ENCODE peak calls at places on chromosomes 2 and 18, in four cellular contexts. Q is neuronal stem cell, J is IMR-90, T is H1. U is an unnamed sample.

GRCh38 chr2:60296219-60296955 is 257.1 kb downstream of the BCL11A start:
- DNase-seq in Q (no peak), J (no peak), T (no peak), U (no peak)

GRCh38 chr2:25714740-25715139 is 41.4 kb upstream of the DTNB start:
- DNase-seq in Q (no peak), J (peak), T (no peak), U (no peak)

GRCh38 chr2:159438284-159438683 is 151.8 kb upstream of the WDSUB1 start:
- DNase-seq in Q (no peak), J (no peak), T (no peak), U (no peak)

GRCh38 chr2:47631840-47632398 is 151.0 kb upstream of the MSH6 start:
- DNase-seq in Q (no peak), J (peak), T (no peak), U (no peak)

GRCh38 chr2:27681844-27682243 is 18.2 kb downstream of the SLC4A1AP start:
- DNase-seq in Q (no peak), J (peak), T (no peak), U (no peak)

GRCh38 chr2:71581015-71581414 is 127.7 kb downstream of the DYSF start:
- DNase-seq in Q (no peak), J (no peak), T (no peak), U (no peak)

GRCh38 chr2:207163815-207164747 is 1.7 kb downstream of the KLF7 start:
- DNase-seq in Q (no peak), J (peak), T (no peak), U (no peak)

GRCh38 chr18:76554788-76555187 is 59.7 kb upstream of the ZNF516 start:
- DNase-seq in Q (no peak), J (no peak), T (no peak), U (no peak)

GRCh38 chr2:158753561-158754302 is 41.4 kb upstream of the DAPL1 start:
- DNase-seq in Q (peak), J (peak), T (peak), U (peak)

GRCh38 chr2:31998731-31999383 is 12.0 kb downstream of the MEMO1 start:
- DNase-seq in Q (no peak), J (no peak), T (no peak), U (no peak)

GRCh38 chr2:222088561-222088960 is 210.2 kb downstream of the PAX3 start:
- DNase-seq in Q (no peak), J (no peak), T (no peak), U (no peak)

GRCh38 chr2:199757466-199757865 is 93.5 kb downstream of the FTCDNL1 start:
- DNase-seq in Q (no peak), J (no peak), T (no peak), U (no peak)

GRCh38 chr18:76721207-76721996 is 101.0 kb upstream of the ZNF236 start:
- DNase-seq in Q (no peak), J (no peak), T (no peak), U (no peak)

GRCh38 chr2:20667531-20668401 is 822 bp downstream of the GDF7 start:
- DNase-seq in Q (no peak), J (no peak), T (peak), U (no peak)

GRCh38 chr2:75289771-75290170 is 90.5 kb upstream of the TACR1 start:
- DNase-seq in Q (no peak), J (peak), T (no peak), U (no peak)

GRCh38 chr2:167342769-167343168 is 454.5 kb downstream of the XIRP2 start:
- DNase-seq in Q (no peak), J (no peak), T (no peak), U (no peak)

GRCh38 chr2:103464831-103465230 is 703.0 kb downstream of the TMEM182 start:
- DNase-seq in Q (no peak), J (no peak), T (no peak), U (no peak)

GRCh38 chr2:122003196-122003595 is 247.7 kb downstream of the TSN start:
- DNase-seq in Q (no peak), J (no peak), T (no peak), U (no peak)

GRCh38 chr2:46023165-46023854 is 273.9 kb upstream of the EPAS1 start:
- DNase-seq in Q (no peak), J (no peak), T (no peak), U (no peak)

GRCh38 chr2:156399950-156400703 is 36.1 kb upstream of the GPD2 start:
- DNase-seq in Q (no peak), J (peak), T (peak), U (peak)

GRCh38 chr18:55419132-55419938 is 168.7 kb downstream of the TCF4 start:
- DNase-seq in Q (no peak), J (peak), T (no peak), U (no peak)

GRCh38 chr2:58932801-58933200 is 691.7 kb upstream of the FANCL start:
- DNase-seq in Q (no peak), J (no peak), T (no peak), U (no peak)

GRCh38 chr2:32963941-32964340 is 17.2 kb downstream of the LTBP1 start:
- DNase-seq in Q (no peak), J (peak), T (no peak), U (no peak)

GRCh38 chr2:24813645-24814257 is 20.5 kb downstream of the CENPO start:
- DNase-seq in Q (no peak), J (no peak), T (peak), U (no peak)

GRCh38 chr18:48835119-48835518 is 115.6 kb downstream of the SMAD7 start:
- DNase-seq in Q (no peak), J (no peak), T (no peak), U (no peak)

GRCh38 chr2:19508-19907 is 26.8 kb downstream of the FAM110C start:
- DNase-seq in Q (no peak), J (no peak), T (no peak), U (no peak)

GRCh38 chr2:226583715-226584114 is 215.9 kb downstream of the IRS1 start:
- DNase-seq in Q (no peak), J (peak), T (no peak), U (no peak)

GRCh38 chr2:19362652-19363473 is 4.4 kb upstream of the OSR1 start:
- DNase-seq in Q (peak), J (peak), T (peak), U (peak)

GRCh38 chr2:12300019-12300602 is 416.6 kb upstream of the TRIB2 start:
- DNase-seq in Q (no peak), J (peak), T (no peak), U (no peak)

GRCh38 chr2:149049142-149049541 is 10.6 kb downstream of the LYPD6B start:
- DNase-seq in Q (no peak), J (peak), T (no peak), U (no peak)

GRCh38 chr18:74669136-74669798 is 71.6 kb downstream of the ZNF407 start:
- DNase-seq in Q (no peak), J (no peak), T (no peak), U (no peak)

GRCh38 chr2:233571462-233571861 is 4.9 kb upstream of the USP40 start:
- DNase-seq in Q (no peak), J (no peak), T (no peak), U (no peak)

GRCh38 chr2:233565685-233566140 is 869 bp downstream of the USP40 start:
- DNase-seq in Q (no peak), J (no peak), T (no peak), U (no peak)

GRCh38 chr2:233571001-233571400 is 4.4 kb upstream of the USP40 start:
- DNase-seq in Q (no peak), J (no peak), T (no peak), U (no peak)

GRCh38 chr2:233563663-233564430 is 2.7 kb downstream of the USP40 start:
- DNase-seq in Q (no peak), J (peak), T (no peak), U (no peak)

DNA sequence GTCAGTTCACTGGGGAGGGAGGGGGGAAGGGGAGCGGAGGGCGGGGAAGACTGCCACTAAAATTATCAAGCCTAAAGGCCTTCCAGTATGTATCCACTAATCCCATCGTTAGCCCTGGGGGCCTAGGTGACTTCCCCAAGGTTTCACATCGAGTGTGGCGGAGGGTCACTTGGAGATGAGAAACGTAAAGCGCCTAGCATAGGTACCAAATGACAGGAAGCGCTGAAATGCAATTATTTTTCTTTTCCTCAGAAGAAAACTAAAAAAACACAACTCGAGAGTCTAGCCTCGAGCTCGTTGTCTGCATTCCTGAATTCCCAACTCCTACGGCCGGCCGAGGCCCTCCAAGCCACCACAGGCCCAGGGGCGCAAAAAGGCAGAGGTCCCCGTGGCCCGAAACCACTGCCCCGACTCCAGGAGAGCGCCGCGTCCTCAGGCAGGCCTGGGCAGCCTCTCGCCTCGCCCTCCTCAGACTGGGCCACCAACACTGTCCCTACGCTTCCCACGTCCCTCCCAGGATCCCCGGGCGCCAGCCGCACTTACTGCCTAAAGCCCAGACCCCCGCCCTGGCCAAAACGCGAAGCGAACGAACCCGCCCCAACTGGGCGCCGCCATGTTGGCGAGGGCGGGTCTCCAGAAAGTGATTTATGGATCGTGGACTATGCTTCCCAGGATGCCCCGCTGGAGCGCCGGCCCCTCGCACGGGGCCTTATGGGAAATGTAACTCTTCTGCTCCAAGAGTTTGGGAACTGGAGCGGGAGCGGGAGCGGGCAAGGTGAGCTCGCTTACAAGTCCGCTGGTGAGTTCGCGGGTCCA is at the start of gene USP40:
- DNase-seq in Q (peak), J (peak), T (peak), U (peak)
- H3K14ac ChIP-seq in Q (peak), J (peak), T (peak), U (peak)

GRCh38 chr2:170365686-170366085 is 187.7 kb downstream of the MYO3B start:
- DNase-seq in Q (no peak), J (no peak), T (no peak), U (no peak)

GRCh38 chr2:170369228-170369627 is 191.3 kb downstream of the MYO3B start:
- DNase-seq in Q (no peak), J (no peak), T (no peak), U (no peak)

GRCh38 chr2:170368370-170368769 is 190.4 kb downstream of the MYO3B start:
- DNase-seq in Q (no peak), J (no peak), T (no peak), U (no peak)

GRCh38 chr2:170371231-170371630 is 193.3 kb downstream of the MYO3B start:
- DNase-seq in Q (no peak), J (no peak), T (no peak), U (no peak)

GRCh38 chr2:170369894-170370293 is 191.9 kb downstream of the MYO3B start:
- DNase-seq in Q (no peak), J (peak), T (no peak), U (no peak)
- H3K14ac ChIP-seq in Q (no peak), J (no peak), T (no peak), U (no peak)

DNA sequence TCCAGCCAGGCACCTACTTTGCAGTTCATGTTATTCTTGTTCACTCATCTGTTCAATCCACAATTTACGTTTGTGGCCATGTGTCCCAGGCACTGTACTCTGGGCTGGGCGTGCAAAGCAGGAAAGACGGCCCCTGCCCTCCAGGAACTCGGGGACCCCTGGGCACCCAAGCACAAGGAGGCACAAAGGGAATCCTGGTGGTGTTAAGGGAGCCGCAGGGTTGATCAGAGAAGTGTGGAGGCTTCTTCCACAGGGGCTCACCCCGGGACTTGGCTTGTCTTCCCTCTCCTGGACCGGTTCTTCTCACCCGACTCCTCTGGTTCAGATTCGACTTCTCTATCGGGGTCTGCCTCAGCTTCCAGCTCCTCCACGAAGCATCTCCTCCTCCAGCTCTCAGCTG is 230.5 kb downstream of the BCL2 start:
- DNase-seq in Q (no peak), J (no peak), T (no peak), U (no peak)
- H3K14ac ChIP-seq in Q (no peak), J (no peak), T (no peak), U (no peak)

GRCh38 chr2:186480991-186481390 is 5.1 kb upstream of the ZC3H15 start:
- DNase-seq in Q (no peak), J (no peak), T (no peak), U (no peak)

GRCh38 chr2:186485871-186486650 is at the start of gene ZC3H15:
- DNase-seq in Q (peak), J (peak), T (peak), U (peak)

GRCh38 chr2:186484062-186484735 is 1.9 kb upstream of the ZC3H15 start:
- DNase-seq in Q (no peak), J (no peak), T (no peak), U (no peak)

GRCh38 chr2:186486651-186487647 is 889 bp downstream of the ZC3H15 start:
- DNase-seq in Q (no peak), J (peak), T (no peak), U (no peak)

DNA sequence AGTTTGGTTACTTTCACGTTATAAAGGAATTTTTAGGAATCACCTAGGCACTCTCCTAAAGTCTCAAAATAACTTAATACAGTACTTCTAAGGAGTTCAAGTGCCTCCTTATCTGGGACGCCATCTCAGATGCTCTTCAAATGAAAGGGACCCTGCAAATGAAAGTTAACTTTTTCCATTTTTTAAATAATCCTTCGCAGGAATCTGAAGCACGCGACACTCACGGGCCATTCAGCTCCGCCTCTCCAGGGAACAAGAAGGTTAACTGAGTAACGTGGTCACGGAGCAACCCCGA is 537 bp upstream of the ZC3H15 start:
- DNase-seq in Q (no peak), J (no peak), T (no peak), U (no peak)
- H3K14ac ChIP-seq in Q (no peak), J (peak), T (no peak), U (peak)